ENCODE peak calls at places on chromosome 7, in five cellular contexts. S is WERI-Rb-1; I is activated naive CD4-positive, alpha-beta T cell; W is activated CD4-positive, alpha-beta T cell treated with anti-CD3 and anti-CD28 coated beads for 1 hour; R is naive thymus-derived CD8-positive, alpha-beta T cell. K is an unnamed sample.

GRCh38 chr7:117715784-117716445 is 157.3 kb downstream of the CTTNBP2 start:
- DNase-seq in S (peak), I (no peak), W (no peak), R (no peak), K (peak)

GRCh38 chr7:127692200-127692599 is 40.2 kb downstream of the SND1 start:
- DNase-seq in S (no peak), I (no peak), W (no peak), R (no peak), K (no peak)

GRCh38 chr7:158442260-158442659 is 145.4 kb downstream of the PTPRN2 start:
- DNase-seq in S (no peak), I (no peak), W (no peak), R (no peak), K (no peak)

GRCh38 chr7:80764132-80764531 is 125.7 kb downstream of the CD36 start:
- DNase-seq in S (peak), I (no peak), W (no peak), R (no peak), K (no peak)

GRCh38 chr7:45937301-45937700 is 16.2 kb upstream of the IGFBP3 start:
- DNase-seq in S (no peak), I (no peak), W (no peak), R (no peak), K (no peak)

GRCh38 chr7:75623390-75624133 is 115.2 kb downstream of the HIP1 start:
- DNase-seq in S (no peak), I (no peak), W (no peak), R (no peak), K (no peak)

GRCh38 chr7:135900186-135900585 is 77.0 kb downstream of the MTPN start:
- DNase-seq in S (no peak), I (no peak), W (no peak), R (no peak), K (no peak)

GRCh38 chr7:22386865-22387264 is 29.9 kb upstream of the RAPGEF5 start:
- DNase-seq in S (no peak), I (no peak), W (no peak), R (no peak), K (no peak)

GRCh38 chr7:26192485-26193087 is 8.0 kb downstream of the HNRNPA2B1 start:
- DNase-seq in S (no peak), I (no peak), W (no peak), R (no peak), K (no peak)

GRCh38 chr7:108034586-108034985 is 31.6 kb upstream of the LAMB1 start:
- DNase-seq in S (no peak), I (no peak), W (no peak), R (no peak), K (no peak)

GRCh38 chr7:158741294-158741666 is 36.7 kb upstream of the NCAPG2 start:
- DNase-seq in S (no peak), I (no peak), W (no peak), R (no peak), K (no peak)

GRCh38 chr7:20064974-20065862 is 152.0 kb downstream of the MACC1 start:
- DNase-seq in S (no peak), I (no peak), W (no peak), R (peak), K (peak)

GRCh38 chr7:44733708-44734481 is 14.8 kb upstream of the ZMIZ2 start:
- DNase-seq in S (no peak), I (no peak), W (no peak), R (no peak), K (no peak)

GRCh38 chr7:157526604-157527003 is 189.8 kb downstream of the DNAJB6 start:
- DNase-seq in S (no peak), I (no peak), W (no peak), R (no peak), K (no peak)

GRCh38 chr7:79506481-79506880 is 53.0 kb upstream of the MAGI2 start:
- DNase-seq in S (no peak), I (no peak), W (no peak), R (no peak), K (peak)

GRCh38 chr7:50359995-50360925 is 55.7 kb downstream of the IKZF1 start:
- DNase-seq in S (peak), I (peak), W (peak), R (peak), K (no peak)

GRCh38 chr7:31687024-31687423 is at the start of gene PPP1R17:
- DNase-seq in S (no peak), I (no peak), W (no peak), R (no peak), K (no peak)

GRCh38 chr7:157637216-157637954 is 300.6 kb downstream of the DNAJB6 start:
- DNase-seq in S (no peak), I (no peak), W (no peak), R (no peak), K (no peak)

GRCh38 chr7:5419523-5420107 is 4.0 kb downstream of the TNRC18 start:
- DNase-seq in S (no peak), I (no peak), W (no peak), R (no peak), K (no peak)

GRCh38 chr7:148708026-148708685 is 9.5 kb downstream of the CUL1 start:
- DNase-seq in S (no peak), I (no peak), W (no peak), R (no peak), K (no peak)

GRCh38 chr7:8065356-8065813 is 96.8 kb downstream of the GLCCI1 start:
- DNase-seq in S (no peak), I (no peak), W (no peak), R (no peak), K (peak)

GRCh38 chr7:105827106-105827870 is 49.1 kb downstream of the ATXN7L1 start:
- DNase-seq in S (no peak), I (no peak), W (no peak), R (no peak), K (no peak)

GRCh38 chr7:128831178-128831993 is 1.2 kb downstream of the FLNC start:
- DNase-seq in S (peak), I (no peak), W (no peak), R (peak), K (peak)

GRCh38 chr7:3575753-3576531 is 274.9 kb downstream of the SDK1 start:
- DNase-seq in S (no peak), I (no peak), W (no peak), R (no peak), K (no peak)

GRCh38 chr7:73972614-73973013 is 55.4 kb upstream of the ELN start:
- DNase-seq in S (no peak), I (no peak), W (no peak), R (no peak), K (no peak)

GRCh38 chr7:155603858-155604503 is 40.5 kb upstream of the RBM33 start:
- DNase-seq in S (no peak), I (no peak), W (no peak), R (no peak), K (no peak)